ENCODE peak calls at places on chromosome 10, in four cellular contexts. One of them, this sample, is unnamed.

GRCh38 chr10:115052216-115052615 is 40.9 kb upstream of the ATRNL1 start:
- DNase-seq in H9: no peak
- DNase-seq in H1: no peak
- DNase-seq in IMR-90: no peak
- DNase-seq in this sample: no peak

GRCh38 chr10:36592964-36593363 is 532.4 kb upstream of the ANKRD30A start:
- DNase-seq in H1: no peak
- DNase-seq in IMR-90: no peak
- DNase-seq in H9: no peak
- DNase-seq in this sample: peak

GRCh38 chr10:24292304-24293291 is 83.7 kb downstream of the KIAA1217 start:
- DNase-seq in H1: no peak
- DNase-seq in H9: no peak
- DNase-seq in IMR-90: no peak
- DNase-seq in this sample: peak

GRCh38 chr10:132264966-132265877 is 42.5 kb downstream of the STK32C start:
- DNase-seq in H9: no peak
- DNase-seq in H1: no peak
- DNase-seq in IMR-90: peak
- DNase-seq in this sample: no peak

GRCh38 chr10:93799309-93799708 is 41.6 kb downstream of the LGI1 start:
- DNase-seq in H1: no peak
- DNase-seq in IMR-90: no peak
- DNase-seq in H9: no peak
- DNase-seq in this sample: no peak

GRCh38 chr10:96306516-96306915 is 2.3 kb downstream of the DNTT start:
- DNase-seq in H1: no peak
- DNase-seq in IMR-90: no peak
- DNase-seq in H9: no peak
- DNase-seq in this sample: no peak

GRCh38 chr10:64115913-64116643 is 594.9 kb downstream of the REEP3 start:
- DNase-seq in H1: no peak
- DNase-seq in IMR-90: no peak
- DNase-seq in H9: peak
- DNase-seq in this sample: peak

GRCh38 chr10:121615401-121615800 is 17.2 kb upstream of the FGFR2 start:
- DNase-seq in H1: no peak
- DNase-seq in IMR-90: no peak
- DNase-seq in H9: no peak
- DNase-seq in this sample: no peak

GRCh38 chr10:102712089-102712488 is 2.1 kb downstream of the ARL3 start:
- DNase-seq in H1: no peak
- DNase-seq in IMR-90: no peak
- DNase-seq in H9: no peak
- DNase-seq in this sample: no peak

GRCh38 chr10:23099816-23100215 is 4.4 kb downstream of the MSRB2 start:
- DNase-seq in IMR-90: peak
- DNase-seq in H9: no peak
- DNase-seq in H1: no peak
- DNase-seq in this sample: peak

DNA sequence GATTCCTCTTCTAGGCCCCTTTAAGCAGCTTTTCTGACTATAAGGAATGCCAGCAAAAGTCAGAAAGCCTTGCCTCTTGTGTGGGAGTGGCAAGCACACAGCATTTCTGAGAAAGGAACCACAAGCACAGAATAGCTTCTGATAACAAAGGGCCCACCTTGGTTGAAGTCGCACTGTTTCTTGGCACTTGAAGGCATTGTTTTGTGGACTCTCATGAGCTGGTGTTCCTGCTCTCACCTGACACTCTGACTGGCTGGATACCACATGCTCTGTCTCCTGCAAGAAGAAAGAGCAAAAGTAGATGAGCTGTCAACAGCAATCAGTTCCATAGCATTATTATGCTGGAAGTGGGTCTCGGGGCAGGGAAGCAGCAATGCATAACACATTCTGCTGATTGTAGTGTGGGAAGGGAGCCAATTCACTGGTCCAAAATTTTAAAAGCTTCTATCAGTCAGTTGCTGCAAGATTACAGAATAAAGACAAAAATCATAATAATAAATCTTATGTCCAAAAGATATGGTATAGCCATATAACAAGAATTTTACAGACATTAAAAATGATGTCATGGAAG is 38.4 kb downstream of the FAM13C start:
- DNase-seq in IMR-90: no peak
- DNase-seq in H9: no peak
- DNase-seq in H1: no peak
- DNase-seq in this sample: no peak
- H3K9ac ChIP-seq in IMR-90: no peak
- H3K9ac ChIP-seq in H9: no peak
- H3K9ac ChIP-seq in H1: no peak
- H3K9ac ChIP-seq in this sample: no peak

GRCh38 chr10:14695833-14696232 is 78.9 kb downstream of the FAM107B start:
- DNase-seq in IMR-90: no peak
- DNase-seq in H9: no peak
- DNase-seq in H1: no peak
- DNase-seq in this sample: no peak

GRCh38 chr10:14693891-14694290 is 80.8 kb downstream of the FAM107B start:
- DNase-seq in H9: no peak
- DNase-seq in H1: no peak
- DNase-seq in IMR-90: no peak
- DNase-seq in this sample: no peak

GRCh38 chr10:14691359-14691758 is 83.3 kb downstream of the FAM107B start:
- DNase-seq in H9: no peak
- DNase-seq in IMR-90: no peak
- DNase-seq in H1: no peak
- DNase-seq in this sample: no peak

GRCh38 chr10:14688606-14689005 is 86.1 kb downstream of the FAM107B start:
- DNase-seq in H9: no peak
- DNase-seq in H1: no peak
- DNase-seq in IMR-90: peak
- DNase-seq in this sample: no peak

DNA sequence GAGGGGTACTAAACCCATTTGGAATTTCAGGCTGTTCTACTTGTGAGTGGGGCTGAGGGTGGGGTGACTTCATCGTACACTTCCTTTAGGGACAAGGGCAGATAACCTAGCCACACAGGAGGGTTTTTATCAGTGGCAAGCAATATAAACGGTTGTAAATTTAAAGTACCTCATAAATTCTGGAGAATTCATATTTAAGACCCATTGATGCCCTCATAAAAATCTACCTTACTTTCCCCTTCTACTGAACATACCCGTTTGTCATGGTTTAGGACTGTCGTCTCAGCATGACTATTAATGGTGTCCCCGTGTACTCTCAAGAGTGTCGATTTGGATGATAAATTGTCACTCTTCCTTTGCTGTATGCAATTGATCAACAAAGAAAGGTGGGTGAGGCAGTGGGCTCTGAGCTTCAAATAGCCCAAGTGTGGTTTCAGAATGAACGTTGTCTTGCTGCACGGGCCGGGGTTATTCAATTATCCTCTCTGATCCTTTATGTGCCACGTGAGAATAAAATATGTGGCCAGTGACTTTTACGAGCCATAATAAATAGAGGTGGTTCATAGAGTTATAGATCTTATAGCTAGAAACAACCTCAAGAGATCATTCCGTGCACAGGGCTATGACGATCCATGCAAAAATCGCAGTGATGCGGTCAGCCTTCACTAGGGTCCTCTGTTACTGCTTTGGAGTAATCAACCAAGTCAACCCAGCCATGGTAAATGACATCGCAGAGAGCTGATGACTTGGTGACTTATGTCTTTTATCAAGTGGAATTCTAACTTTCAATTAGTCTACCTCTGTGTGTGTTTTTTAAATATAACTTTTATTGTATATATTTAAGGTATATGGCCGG is 82.1 kb downstream of the FAM107B start:
- DNase-seq in H9: no peak
- DNase-seq in IMR-90: no peak
- DNase-seq in H1: no peak
- DNase-seq in this sample: no peak
- H3K56ac ChIP-seq in H9: no peak
- H3K56ac ChIP-seq in IMR-90: no peak
- H3K56ac ChIP-seq in H1: no peak
- H3K56ac ChIP-seq in this sample: no peak

GRCh38 chr10:119308556-119309422 is 101.4 kb downstream of the GRK5 start:
- DNase-seq in IMR-90: no peak
- DNase-seq in H9: no peak
- DNase-seq in H1: no peak
- DNase-seq in this sample: no peak

GRCh38 chr10:119305860-119306513 is 98.6 kb downstream of the GRK5 start:
- DNase-seq in H9: no peak
- DNase-seq in IMR-90: peak
- DNase-seq in H1: no peak
- DNase-seq in this sample: peak

GRCh38 chr10:119306514-119306951 is 99.2 kb downstream of the GRK5 start:
- DNase-seq in H1: no peak
- DNase-seq in H9: no peak
- DNase-seq in IMR-90: no peak
- DNase-seq in this sample: no peak

GRCh38 chr10:119308089-119308488 is 100.7 kb downstream of the GRK5 start:
- DNase-seq in IMR-90: no peak
- DNase-seq in H9: no peak
- DNase-seq in H1: no peak
- DNase-seq in this sample: no peak

GRCh38 chr10:119306964-119307363 is 99.6 kb downstream of the GRK5 start:
- DNase-seq in H1: no peak
- DNase-seq in IMR-90: peak
- DNase-seq in H9: no peak
- DNase-seq in this sample: no peak
- H3K9ac ChIP-seq in H1: no peak
- H3K9ac ChIP-seq in IMR-90: no peak
- H3K9ac ChIP-seq in H9: no peak
- H3K9ac ChIP-seq in this sample: no peak

GRCh38 chr10:80196950-80197315 is 8.4 kb downstream of the ANXA11 start:
- DNase-seq in H9: no peak
- DNase-seq in IMR-90: no peak
- DNase-seq in H1: no peak
- DNase-seq in this sample: no peak
- H3K56ac ChIP-seq in H9: no peak
- H3K56ac ChIP-seq in IMR-90: no peak
- H3K56ac ChIP-seq in H1: no peak
- H3K56ac ChIP-seq in this sample: no peak

DNA sequence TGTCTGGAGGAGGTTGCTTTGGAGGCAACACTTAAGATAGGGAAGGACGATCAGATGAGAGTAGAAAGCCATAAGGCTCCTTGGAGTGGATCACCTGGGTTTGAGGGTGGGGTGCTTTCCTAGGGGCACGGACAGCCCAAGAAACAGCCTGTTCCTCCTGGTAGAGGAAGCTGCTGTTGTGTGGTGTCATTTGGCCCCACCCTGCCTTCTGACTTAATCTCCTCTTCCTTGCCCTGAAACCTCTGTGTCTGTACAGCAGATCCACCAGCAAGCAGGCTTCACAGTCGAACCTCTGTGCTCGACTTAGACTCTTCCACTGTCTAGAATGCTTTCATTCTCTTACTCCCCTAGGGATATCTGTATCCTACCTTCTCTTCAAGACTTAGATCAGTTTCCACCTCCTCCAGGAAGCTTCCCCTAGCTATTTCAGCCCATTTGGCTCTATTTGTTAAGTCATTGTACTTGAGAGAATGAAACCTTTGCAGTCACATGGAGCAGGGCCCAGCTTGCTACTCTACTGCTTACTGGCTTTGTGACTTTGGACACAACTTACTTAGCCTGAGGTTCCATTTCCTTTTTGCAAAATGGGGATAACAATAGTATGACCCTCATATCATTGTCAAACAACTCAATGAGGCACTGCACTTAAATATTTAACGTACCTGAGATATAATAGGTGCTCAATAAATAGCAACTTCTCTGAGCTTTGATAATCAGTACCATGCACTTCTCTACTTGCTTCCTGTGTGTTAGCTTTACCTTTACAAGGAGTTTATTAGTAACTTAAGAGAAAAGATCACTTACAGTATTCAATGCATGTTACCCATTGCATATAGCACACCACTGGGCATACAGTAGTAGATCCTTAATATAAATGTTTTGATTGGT is 5.0 kb downstream of the MXI1 start:
- DNase-seq in H1: no peak
- DNase-seq in H9: no peak
- DNase-seq in IMR-90: no peak
- DNase-seq in this sample: no peak
- H3K9ac ChIP-seq in H1: no peak
- H3K9ac ChIP-seq in H9: no peak
- H3K9ac ChIP-seq in IMR-90: no peak
- H3K9ac ChIP-seq in this sample: no peak

GRCh38 chr10:70125918-70126590 is 6.6 kb downstream of the AIFM2 start:
- DNase-seq in H1: no peak
- DNase-seq in IMR-90: no peak
- DNase-seq in H9: no peak
- DNase-seq in this sample: no peak

GRCh38 chr10:70122742-70123141 is 9.9 kb downstream of the AIFM2 start:
- DNase-seq in IMR-90: peak
- DNase-seq in H1: no peak
- DNase-seq in H9: no peak
- DNase-seq in this sample: no peak

GRCh38 chr10:70124918-70125317 is 7.7 kb downstream of the AIFM2 start:
- DNase-seq in H9: no peak
- DNase-seq in IMR-90: no peak
- DNase-seq in H1: no peak
- DNase-seq in this sample: no peak

GRCh38 chr10:70124415-70124814 is 8.2 kb downstream of the AIFM2 start:
- DNase-seq in H1: no peak
- DNase-seq in H9: no peak
- DNase-seq in IMR-90: no peak
- DNase-seq in this sample: no peak

DNA sequence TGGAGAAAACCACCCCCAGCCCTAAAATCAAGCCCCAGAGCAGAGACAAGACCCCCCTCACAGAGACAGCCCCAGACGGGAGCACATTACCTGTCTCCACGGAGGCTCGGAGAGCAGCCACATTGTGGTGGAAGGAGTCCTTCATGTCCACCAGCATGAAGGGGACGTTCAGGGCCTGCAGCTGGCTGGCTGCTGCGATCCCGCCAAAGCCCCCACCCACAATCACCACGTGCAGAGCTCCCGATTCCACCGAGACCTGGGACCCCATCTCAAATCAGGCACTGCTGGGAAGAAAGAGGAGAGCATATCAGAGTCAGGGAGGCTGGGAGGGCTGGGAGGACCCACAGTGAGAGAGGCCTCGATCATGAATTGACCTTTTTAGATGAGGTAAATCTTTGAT is 8.8 kb downstream of the AIFM2 start:
- DNase-seq in H9: no peak
- DNase-seq in H1: no peak
- DNase-seq in IMR-90: no peak
- DNase-seq in this sample: no peak
- H3K56ac ChIP-seq in H9: no peak
- H3K56ac ChIP-seq in H1: no peak
- H3K56ac ChIP-seq in IMR-90: no peak
- H3K56ac ChIP-seq in this sample: no peak

GRCh38 chr10:28708921-28709461 is 31.7 kb downstream of the BAMBI start:
- DNase-seq in H1: no peak
- DNase-seq in IMR-90: no peak
- DNase-seq in H9: no peak
- DNase-seq in this sample: no peak
- H3K9ac ChIP-seq in H1: no peak
- H3K9ac ChIP-seq in IMR-90: no peak
- H3K9ac ChIP-seq in H9: no peak
- H3K9ac ChIP-seq in this sample: no peak